ENCODE peak calls at places on chromosomes 7 and 10, in nine cellular contexts. N, Y, Z, T, P, J, Q, I and O are unnamed samples.

GRCh38 chr7:17599733-17600685 is 301.6 kb downstream of the AHR start:
- DNase-seq in J (no peak), Y (no peak), N (no peak), Q (no peak), T (no peak), Z (no peak), I (peak; percentile 99), P (no peak), O (no peak)

GRCh38 chr10:90777614-90778013 is 80.2 kb downstream of the HTR7 start:
- DNase-seq in Y (no peak), J (no peak), I (no peak), Q (no peak), P (no peak), N (no peak), Z (no peak), T (no peak), O (no peak)

GRCh38 chr10:60444494-60445064 is 54.9 kb upstream of the ANK3 start:
- DNase-seq in Q (no peak), Z (no peak), T (peak; percentile 12), N (no peak), J (no peak), I (peak; percentile 34), P (peak; percentile 39), Y (no peak), O (no peak)

GRCh38 chr7:28418311-28418710 is 6.0 kb downstream of the CREB5 start:
- DNase-seq in T (no peak), P (no peak), J (no peak), Q (no peak), N (no peak), Y (no peak), I (no peak), Z (no peak), O (no peak)

GRCh38 chr10:48731654-48732053 is 47.0 kb downstream of the WDFY4 start:
- DNase-seq in Y (no peak), Q (no peak), Z (no peak), I (no peak), T (no peak), P (no peak), N (no peak), J (no peak), O (no peak)

GRCh38 chr10:88728107-88728763 is 22.2 kb downstream of the LIPK start:
- DNase-seq in Q (peak; percentile 15), P (no peak), Y (peak; percentile 97), I (no peak), T (peak; percentile 81), J (no peak), N (peak; percentile 76), Z (no peak), O (peak; percentile 33)

GRCh38 chr10:29692121-29692539 is 57.4 kb upstream of the SVIL start:
- DNase-seq in I (peak; percentile 64), Z (no peak), P (peak; percentile 19), Y (no peak), T (no peak), Q (no peak), N (no peak), J (no peak), O (no peak)

GRCh38 chr7:20835111-20835750 is 48.5 kb upstream of the SP8 start:
- DNase-seq in Z (no peak), Q (no peak), J (no peak), N (no peak), I (no peak), Y (peak; percentile 78), T (peak; percentile 25), P (no peak), O (no peak)

GRCh38 chr7:69358163-69358821 is 240.0 kb upstream of the AUTS2 start:
- DNase-seq in Q (no peak), Z (no peak), N (no peak), Y (peak; percentile 31), J (no peak), I (no peak), P (peak; percentile 58), T (peak; percentile 31), O (no peak)

GRCh38 chr10:82922755-82923154 is 1047.8 kb downstream of the NRG3 start:
- DNase-seq in Y (no peak), N (no peak), P (no peak), Q (no peak), I (peak; percentile 8), J (no peak), T (no peak), Z (no peak), O (no peak)

GRCh38 chr7:40200791-40201190 is 66.0 kb downstream of the SUGCT start:
- DNase-seq in J (no peak), Q (no peak), Z (no peak), Y (no peak), I (peak; percentile 87), P (no peak), T (no peak), N (no peak), O (no peak)

GRCh38 chr10:132066186-132066585 is 440 bp downstream of the JAKMIP3 start:
- DNase-seq in J (no peak), Z (no peak), Q (no peak), I (no peak), T (no peak), N (peak; percentile 65), Y (no peak), P (no peak), O (no peak)

GRCh38 chr7:80954181-80954580 is 35.3 kb upstream of the SEMA3C start:
- DNase-seq in T (no peak), Z (no peak), Q (no peak), N (no peak), I (peak; percentile 39), J (no peak), Y (no peak), P (no peak), O (no peak)

GRCh38 chr10:120634629-120635028 is 177.6 kb downstream of the PLPP4 start:
- DNase-seq in I (no peak), J (no peak), Y (peak; percentile 87), T (peak; percentile 56), Z (no peak), P (peak; percentile 2), Q (no peak), N (no peak), O (no peak)

GRCh38 chr7:45456747-45457146 is 117.4 kb upstream of the ADCY1 start:
- DNase-seq in N (no peak), Z (no peak), J (no peak), Y (no peak), T (no peak), I (peak; percentile 93), Q (no peak), P (no peak), O (no peak)

GRCh38 chr10:51079331-51079730 is 5.0 kb downstream of the PRKG1 start:
- DNase-seq in N (no peak), T (no peak), J (no peak), Q (no peak), Y (no peak), Z (no peak), P (peak; percentile 38), I (no peak), O (no peak)

GRCh38 chr10:99396471-99396870 is 34.0 kb downstream of the GOT1 start:
- DNase-seq in Z (no peak), I (peak; percentile 64), T (no peak), Y (no peak), Q (no peak), N (no peak), P (no peak), J (no peak), O (no peak)

GRCh38 chr7:3455826-3456444 is 154.9 kb downstream of the SDK1 start:
- DNase-seq in J (no peak), Y (no peak), T (no peak), Z (no peak), P (no peak), Q (no peak), I (peak; percentile 69), N (no peak), O (no peak)

DNA sequence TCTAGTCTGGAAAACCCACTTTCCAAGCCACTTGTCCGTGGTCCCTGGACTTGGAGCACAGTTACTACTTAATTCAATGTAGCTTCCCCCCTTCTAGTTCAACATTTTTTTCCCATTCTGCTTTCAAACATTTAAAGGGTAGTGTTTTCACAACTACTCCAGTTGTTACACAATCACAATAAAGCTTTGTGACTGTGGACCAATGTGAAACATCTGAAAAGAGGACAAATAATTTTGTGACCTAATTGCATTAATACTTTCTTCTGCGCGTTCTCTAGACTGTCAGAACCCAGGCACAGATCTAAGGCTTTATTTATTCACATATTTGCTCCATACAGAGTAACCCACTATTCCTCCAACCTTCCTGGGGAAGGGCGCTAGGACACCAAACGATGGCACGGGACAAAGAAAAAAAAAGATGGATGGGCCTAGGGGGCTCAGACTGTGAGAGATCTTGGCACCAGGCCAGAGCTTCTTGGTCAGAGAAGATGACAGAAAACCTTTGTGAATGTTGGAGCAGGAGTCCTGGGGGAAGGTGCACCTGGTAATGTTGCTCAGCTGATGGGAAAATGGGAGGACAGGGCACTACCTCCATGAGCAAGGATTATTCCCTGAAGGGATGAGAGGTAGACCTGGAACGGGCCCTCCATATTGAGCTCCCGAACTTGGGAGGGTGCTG is 1.3 kb upstream of the SH3PXD2A start:
- DNase-seq in P (no peak), J (no peak), I (no peak), Z (no peak), Y (no peak), T (no peak), N (no peak), Q (no peak), O (no peak)
- TF ChIP-seq CTCF in P (no peak), J (no peak), I (no peak), Z (no peak), Y (no peak), T (no peak), N (no peak), Q (no peak), O (no peak)

GRCh38 chr10:92291921-92292860 is 1.2 kb downstream of the MARCHF5 start:
- DNase-seq in I (peak; percentile 51), P (peak; percentile 60), T (peak; percentile 56), J (peak; percentile 63), Q (peak; percentile 70), Y (no peak), Z (peak; percentile 45), N (no peak), O (peak; percentile 72)
- TF ChIP-seq CTCF in I (peak; percentile 51), P (peak; percentile 58), T (peak; percentile 58), J (peak; percentile 55), Q (peak; percentile 84), Y (peak; percentile 61), Z (no peak), N (peak; percentile 27), O (peak; percentile 54)

GRCh38 chr10:67884313-67884841 is at the start of gene SIRT1:
- DNase-seq in Y (peak; percentile 97), Q (peak; percentile 96), Z (peak; percentile 97), N (peak; percentile 99), P (peak; percentile 99), J (peak; percentile 91), T (peak; percentile 98), I (peak; percentile 91), O (peak; percentile 92)
- TF ChIP-seq CTCF in Y (no peak), Q (peak; percentile 18), Z (no peak), N (no peak), P (peak; percentile 3), J (no peak), T (no peak), I (no peak), O (peak; percentile 1)

DNA sequence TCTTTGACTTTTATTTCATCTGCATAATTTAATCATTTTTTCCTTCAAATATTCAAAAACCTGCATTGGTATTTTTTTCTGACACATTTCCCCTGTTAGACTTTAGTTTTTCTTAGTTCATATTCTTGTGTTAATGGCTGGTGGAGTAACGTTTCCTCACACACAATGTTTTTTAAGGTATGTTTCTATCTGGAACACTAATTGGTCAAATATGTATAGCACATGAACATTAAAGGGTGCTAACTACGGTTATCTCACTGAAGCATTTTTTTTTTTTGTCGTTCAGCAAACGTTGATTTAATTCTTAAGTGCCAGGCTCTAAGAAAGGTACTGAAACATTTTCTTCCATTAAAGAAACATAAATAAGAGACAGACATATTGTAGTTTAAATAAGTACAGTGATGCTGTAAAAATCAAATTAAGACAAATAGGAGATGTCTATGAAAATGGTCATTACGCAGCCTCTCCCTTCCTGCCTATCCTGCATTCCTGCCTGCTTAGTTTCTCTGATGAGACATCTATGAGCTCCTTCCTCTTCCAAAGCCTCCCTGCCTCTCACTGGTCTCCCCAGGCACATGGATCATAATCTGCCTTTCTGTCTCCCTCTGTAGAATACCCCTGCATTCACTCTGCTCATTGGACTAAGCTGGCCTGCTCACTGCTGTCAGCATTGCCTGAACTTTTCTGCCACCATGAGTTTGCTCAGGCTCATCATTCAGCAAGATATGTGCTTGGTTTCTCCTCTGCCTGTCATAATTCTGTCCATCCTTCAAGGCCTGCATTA is 87.9 kb downstream of the PTPRZ1 start:
- DNase-seq in P (no peak), Y (peak; percentile 34), N (no peak), Z (no peak), T (peak; percentile 50), I (peak; percentile 91), Q (no peak), J (no peak), O (no peak)
- TF ChIP-seq CTCF in P (no peak), Y (no peak), N (no peak), Z (no peak), T (no peak), I (no peak), Q (no peak), J (no peak), O (no peak)